ENCODE peak calls at places on chromosome 9, in seven cellular contexts. X is right atrium auricular region, Y is GM23338, O is Karpas-422, G is NT2/D1, S is psoas muscle, H is H1. W is an unnamed sample.

GRCh38 chr9:16803648-16804047 is 66.8 kb downstream of the BNC2 start:
- DNase-seq in O (no peak), H (no peak), G (no peak), Y (no peak), S (no peak), X (no peak), W (no peak)

GRCh38 chr9:125655691-125656410 is 51.2 kb downstream of the MAPKAP1 start:
- DNase-seq in Y (peak; percentile 74), H (no peak), S (no peak), G (no peak), O (no peak), X (no peak), W (no peak)

GRCh38 chr9:90827181-90827866 is 25.7 kb downstream of the SYK start:
- DNase-seq in Y (no peak), G (no peak), S (no peak), O (peak; percentile 95), X (peak; percentile 58), H (no peak), W (no peak)

GRCh38 chr9:74275872-74276508 is 221.1 kb upstream of the RORB start:
- DNase-seq in S (no peak), G (no peak), O (no peak), H (no peak), X (no peak), Y (no peak), W (no peak)

GRCh38 chr9:79651251-79651795 is 79.6 kb downstream of the TLE4 start:
- DNase-seq in G (no peak), H (no peak), O (no peak), Y (peak; percentile 50), X (no peak), S (no peak), W (no peak)

GRCh38 chr9:106590759-106591505 is 272.0 kb upstream of the ZNF462 start:
- DNase-seq in X (no peak), O (no peak), H (no peak), S (no peak), G (no peak), Y (no peak), W (no peak)

GRCh38 chr9:105144076-105144475 is 100.4 kb upstream of the SLC44A1 start:
- DNase-seq in O (no peak), H (no peak), Y (no peak), S (no peak), G (no peak), X (no peak), W (no peak)

GRCh38 chr9:14062449-14063187 is 251.3 kb downstream of the NFIB start:
- DNase-seq in S (no peak), X (no peak), H (no peak), O (no peak), Y (no peak), G (no peak), W (no peak)

GRCh38 chr9:81321551-81321950 is 367.8 kb downstream of the TLE1 start:
- DNase-seq in X (no peak), S (no peak), G (no peak), H (no peak), Y (no peak), O (no peak), W (no peak)

GRCh38 chr9:108761530-108762347 is 94.0 kb downstream of the ACTL7B start:
- DNase-seq in H (peak; percentile 21), G (peak; percentile 44), X (peak; percentile 70), O (peak; percentile 82), S (peak; percentile 25), Y (peak; percentile 79), W (no peak)

GRCh38 chr9:92764381-92764987 is at the start of gene BICD2:
- DNase-seq in H (no peak), X (no peak), G (no peak), O (no peak), Y (no peak), S (no peak), W (no peak)

GRCh38 chr9:33161011-33161588 is 6.0 kb downstream of the B4GALT1 start:
- DNase-seq in X (peak; percentile 84), S (peak; percentile 70), Y (no peak), G (no peak), O (no peak), H (no peak), W (peak; percentile 59)

GRCh38 chr9:38075272-38075671 is 6.2 kb upstream of the SHB start:
- DNase-seq in H (no peak), G (no peak), S (no peak), X (peak; percentile 28), Y (no peak), O (no peak), W (peak; percentile 46)

GRCh38 chr9:613771-614347 is 227.6 kb upstream of the DMRT1 start:
- DNase-seq in Y (peak; percentile 83), G (peak; percentile 76), H (peak; percentile 66), O (peak; percentile 77), X (peak; percentile 87), S (peak; percentile 69), W (peak; percentile 69)

GRCh38 chr9:5500441-5501235 is 9.7 kb upstream of the PDCD1LG2 start:
- DNase-seq in G (no peak), X (peak; percentile 74), H (no peak), Y (no peak), S (no peak), O (no peak), W (no peak)

GRCh38 chr9:82922686-82923085 is 140.3 kb downstream of the RASEF start:
- DNase-seq in G (no peak), S (no peak), Y (no peak), O (no peak), X (no peak), H (no peak), W (no peak)

GRCh38 chr9:88733651-88734470 is 198.9 kb downstream of the NXNL2 start:
- DNase-seq in O (no peak), S (peak; percentile 74), Y (no peak), X (peak; percentile 83), G (no peak), H (no peak), W (no peak)

GRCh38 chr9:122355336-122355875 is 15.4 kb upstream of the PTGS1 start:
- DNase-seq in Y (no peak), H (no peak), O (no peak), S (no peak), G (no peak), X (no peak), W (no peak)
- H3K4me1 ChIP-seq in Y (no peaks in the 10 kb centered on the region), H (no peaks in the 10 kb centered on the region), O (no peaks in the 10 kb centered on the region), S (no peaks in the 10 kb centered on the region), G (no peaks in the 10 kb centered on the region), X (no peaks in the 10 kb centered on the region), W (no peaks in the 10 kb centered on the region)

GRCh38 chr9:94167055-94167346 is 82.7 kb downstream of the PTPDC1 start:
- DNase-seq in Y (peak; percentile 94), X (no peak), H (no peak), G (no peak), S (no peak), O (no peak), W (no peak)

GRCh38 chr9:94166237-94167054 is 82.2 kb downstream of the PTPDC1 start:
- DNase-seq in S (peak; percentile 97), G (peak; percentile 99), Y (peak; percentile 100), O (peak; percentile 99), H (peak; percentile 97), X (peak; percentile 99), W (peak; percentile 99)

GRCh38 chr9:94164756-94165549 is 80.7 kb downstream of the PTPDC1 start:
- DNase-seq in S (no peak), X (no peak), O (no peak), G (no peak), Y (no peak), H (no peak), W (no peak)

GRCh38 chr9:94167376-94167775 is 83.1 kb downstream of the PTPDC1 start:
- DNase-seq in Y (no peak), G (no peak), X (no peak), S (no peak), O (no peak), H (no peak), W (no peak)

GRCh38 chr9:94165592-94166236 is 81.5 kb downstream of the PTPDC1 start:
- DNase-seq in Y (peak; percentile 97), O (peak; percentile 98), G (peak; percentile 97), H (peak; percentile 94), S (peak; percentile 98), X (peak; percentile 98), W (peak; percentile 97)
- H3K4me3 ChIP-seq in Y (peak overlapping the region; percentile 69), O (peak overlapping the region; percentile 99), G (peak overlapping the region; percentile 79), H (peak overlapping the region; percentile 85), S (peak overlapping the region; percentile 96), X (peak overlapping the region; percentile 92), W (peak overlapping the region; percentile 87)

DNA sequence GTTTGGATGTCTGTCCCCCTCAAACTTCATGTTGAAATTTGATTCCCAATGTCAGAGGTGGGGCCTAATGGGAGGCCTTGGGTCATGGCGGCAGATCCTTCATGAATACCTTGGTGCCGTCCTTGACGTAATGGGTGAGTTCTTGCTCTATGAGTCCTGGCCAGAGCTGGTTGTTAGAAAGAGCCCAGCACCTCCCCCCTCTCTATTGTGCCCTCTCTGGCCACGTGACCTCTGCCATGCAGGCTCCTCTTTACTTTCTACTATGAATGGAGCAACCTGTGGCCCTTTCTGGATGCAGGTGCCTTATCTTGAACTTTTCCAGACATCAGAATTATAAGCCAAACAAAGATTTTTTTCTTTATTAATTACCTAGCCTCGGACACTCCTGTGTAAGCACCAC is 40.7 kb downstream of the FNBP1 start:
- DNase-seq in G (no peak), O (no peak), H (no peak), X (no peak), Y (peak; percentile 12), S (no peak), W (no peak)
- H3K4me1 ChIP-seq in G (peaks cover 2% of the 10 kb centered on the region), O (peaks cover 75% of the 10 kb centered on the region), H (no peaks in the 10 kb centered on the region), X (no peaks in the 10 kb centered on the region), Y (peaks cover 4% of the 10 kb centered on the region), S (peaks cover 11% of the 10 kb centered on the region), W (peaks cover 16% of the 10 kb centered on the region)

GRCh38 chr9:134363450-134363849 is 37.2 kb downstream of the RXRA start:
- DNase-seq in Y (no peak), S (no peak), H (no peak), X (no peak), G (no peak), O (no peak), W (no peak)

GRCh38 chr9:134366223-134367031 is 40.2 kb downstream of the RXRA start:
- DNase-seq in H (no peak), O (no peak), S (peak; percentile 94), Y (no peak), X (peak; percentile 95), G (no peak), W (peak; percentile 92)

GRCh38 chr9:134365791-134366222 is 39.6 kb downstream of the RXRA start:
- DNase-seq in X (peak; percentile 74), Y (peak; percentile 35), G (no peak), S (peak; percentile 84), O (no peak), H (no peak), W (no peak)

GRCh38 chr9:134365115-134365596 is 38.9 kb downstream of the RXRA start:
- DNase-seq in G (no peak), S (no peak), O (no peak), Y (no peak), H (no peak), X (no peak), W (no peak)

DNA sequence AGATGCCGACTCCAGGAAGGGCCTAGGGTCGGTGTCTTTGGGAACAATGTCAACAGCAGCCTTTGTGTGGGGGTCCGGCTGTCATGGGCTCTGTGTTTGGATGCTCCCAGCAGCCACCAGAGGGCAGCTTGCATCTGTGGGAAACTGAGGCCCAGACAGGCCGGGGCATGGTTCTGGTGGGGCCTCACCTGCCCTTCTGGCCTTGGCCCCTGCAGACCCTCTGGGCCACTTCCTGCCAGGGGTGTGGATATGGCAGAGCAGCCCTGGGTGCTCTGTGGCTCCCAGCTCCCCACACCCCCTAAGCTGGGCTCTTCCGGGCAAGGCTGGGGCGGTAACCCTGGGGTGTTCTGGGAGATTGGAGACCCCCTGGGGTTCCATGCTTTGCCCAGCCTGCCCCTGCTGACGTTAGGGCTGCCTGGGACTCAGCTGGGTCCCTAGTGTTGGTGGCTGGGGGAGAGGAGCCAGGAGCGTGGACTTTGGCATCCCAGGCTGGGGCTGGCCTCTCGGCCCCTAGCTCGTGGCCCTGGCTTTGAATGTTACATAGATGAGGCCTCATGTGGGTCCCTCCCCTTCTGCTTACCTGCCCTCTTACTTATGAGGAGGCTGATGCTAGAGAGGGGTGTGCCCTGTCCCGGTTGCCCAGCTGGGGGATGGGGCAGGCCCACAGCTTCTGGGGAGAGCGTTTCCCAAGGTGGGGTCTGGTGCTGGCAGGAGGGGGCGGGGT is 38.3 kb downstream of the RXRA start:
- DNase-seq in Y (no peak), G (no peak), S (no peak), O (no peak), X (no peak), H (no peak), W (no peak)
- H3K4me3 ChIP-seq in Y (no peak overlapping the region), G (no peak overlapping the region), S (no peak overlapping the region), O (no peak overlapping the region), X (no peak overlapping the region), H (no peak overlapping the region), W (no peak overlapping the region)

W was measured in mucosa of descending colon.